ENCODE peak calls at places on chromosomes 7 and 10, in six cellular contexts. Y is mammary epithelial cell; V is fibroblast of the aortic adventitia; U is A172; B is stimulated activated CD8-positive, alpha-beta memory T cell treated with anti-CD3 and anti-CD28 coated beads, Interleukin-4, amount 100 ng/mL, for 24 hours; X is NCI-H1417. A is an unnamed sample.

GRCh38 chr7:102898532-102898859 is 14.3 kb upstream of the LRRC17 start:
- DNase-seq in U (no peak), Y (no peak), B (no peak), X (no peak), V (no peak), A (no peak)

GRCh38 chr7:22557167-22557566 is 57.2 kb upstream of the STEAP1B start:
- DNase-seq in X (no peak), B (no peak), V (no peak), U (no peak), Y (no peak), A (no peak)

GRCh38 chr10:86646532-86646931 is 7.8 kb upstream of the OPN4 start:
- DNase-seq in V (no peak), X (no peak), U (no peak), Y (no peak), B (no peak), A (no peak)

GRCh38 chr7:134067164-134067563 is 60.0 kb upstream of the LRGUK start:
- DNase-seq in X (no peak), U (no peak), B (no peak), Y (no peak), V (no peak), A (no peak)

GRCh38 chr7:46174192-46174572 is 253.1 kb upstream of the IGFBP3 start:
- DNase-seq in U (no peak), B (no peak), X (no peak), Y (no peak), V (no peak), A (no peak)

GRCh38 chr7:155312653-155313052 is 15.0 kb downstream of the INSIG1 start:
- DNase-seq in U (no peak), V (no peak), X (no peak), Y (no peak), B (no peak), A (no peak)

GRCh38 chr7:137690635-137691034 is 156.1 kb downstream of the DGKI start:
- DNase-seq in B (no peak), Y (no peak), X (no peak), V (no peak), U (no peak), A (no peak)

GRCh38 chr7:98281757-98282652 is 519 bp downstream of the BRI3 start:
- DNase-seq in B (no peak), V (no peak), U (no peak), X (no peak), Y (no peak), A (no peak)

GRCh38 chr7:102874166-102874829 is 38.5 kb upstream of the LRRC17 start:
- DNase-seq in Y (peak; percentile 82), V (peak; percentile 84), X (no peak), U (peak; percentile 97), B (no peak), A (peak; percentile 89)

GRCh38 chr10:18079665-18080295 is 60.4 kb upstream of the CACNB2 start:
- DNase-seq in B (no peak), Y (no peak), X (no peak), V (peak; percentile 21), U (no peak), A (peak; percentile 15)

GRCh38 chr7:1595636-1596035 is 25.8 kb upstream of the PSMG3 start:
- DNase-seq in X (no peak), V (no peak), Y (no peak), U (no peak), B (no peak), A (no peak)

GRCh38 chr10:36114913-36115312 is 472.8 kb upstream of the FZD8 start:
- DNase-seq in X (no peak), V (peak; percentile 97), U (peak; percentile 71), B (no peak), Y (no peak), A (peak; percentile 90)

GRCh38 chr10:122660696-122661095 is 39.0 kb downstream of the C10orf120 start:
- DNase-seq in X (no peak), V (no peak), U (no peak), B (no peak), Y (no peak), A (no peak)

GRCh38 chr7:158672975-158673374 is 31.6 kb downstream of the NCAPG2 start:
- DNase-seq in B (no peak), X (no peak), Y (peak; percentile 1), V (peak; percentile 17), U (peak; percentile 34), A (peak; percentile 73)

GRCh38 chr7:100419660-100420226 is 8.8 kb downstream of the ZCWPW1 start:
- DNase-seq in Y (no peak), B (no peak), V (no peak), X (no peak), U (no peak), A (no peak)

GRCh38 chr10:29804025-29804852 is 169.5 kb upstream of the SVIL start:
- DNase-seq in Y (peak; percentile 96), V (peak; percentile 78), X (no peak), B (no peak), U (peak; percentile 94), A (peak; percentile 97)

GRCh38 chr10:89029785-89030437 is 39.3 kb downstream of the FAS start:
- DNase-seq in U (peak; percentile 91), X (peak; percentile 61), V (peak; percentile 90), B (peak; percentile 54), Y (peak; percentile 62), A (peak; percentile 73)

GRCh38 chr10:7541137-7542087 is 125.4 kb downstream of the ITIH5 start:
- DNase-seq in B (no peak), X (no peak), Y (no peak), U (peak; percentile 14), V (no peak), A (no peak)

GRCh38 chr10:91406322-91406721 is 3.8 kb upstream of the HECTD2 start:
- DNase-seq in Y (no peak), B (no peak), X (no peak), V (no peak), U (no peak), A (no peak)

GRCh38 chr10:128001886-128002285 is 95.0 kb downstream of the PTPRE start:
- DNase-seq in X (no peak), U (no peak), B (no peak), V (no peak), Y (no peak), A (no peak)

GRCh38 chr10:51386248-51386885 is 312.1 kb downstream of the PRKG1 start:
- DNase-seq in V (peak; percentile 81), U (no peak), B (no peak), X (no peak), Y (no peak), A (peak; percentile 74)

GRCh38 chr7:101563198-101563901 is 65.7 kb downstream of the MYL10 start:
- DNase-seq in B (no peak), X (no peak), V (no peak), Y (no peak), U (no peak), A (no peak)

GRCh38 chr7:156192921-156193320 is 380.7 kb upstream of the SHH start:
- DNase-seq in B (no peak), U (no peak), X (no peak), Y (no peak), V (no peak), A (peak; percentile 58)

GRCh38 chr7:5766321-5766761 is 15.1 kb downstream of the RNF216 start:
- DNase-seq in U (peak; percentile 67), B (no peak), Y (no peak), X (no peak), V (peak; percentile 84), A (peak; percentile 24)

GRCh38 chr7:131591674-131592328 is 35.4 kb upstream of the PODXL start:
- DNase-seq in B (no peak), Y (no peak), V (no peak), U (no peak), X (no peak), A (no peak)

GRCh38 chr10:114905450-114905849 is 32.5 kb upstream of the TRUB1 start:
- DNase-seq in Y (peak; percentile 48), U (peak; percentile 63), V (peak; percentile 37), X (no peak), B (no peak), A (peak; percentile 53)

GRCh38 chr10:132872658-132873057 is 69.7 kb downstream of the CFAP46 start:
- DNase-seq in X (no peak), V (no peak), U (no peak), Y (no peak), B (no peak), A (no peak)

GRCh38 chr7:2030475-2031456 is 202.0 kb downstream of the MAD1L1 start:
- DNase-seq in Y (no peak), U (no peak), X (no peak), B (no peak), V (no peak), A (no peak)

GRCh38 chr7:134480202-134480601 is 21.3 kb upstream of the AKR1B1 start:
- DNase-seq in V (no peak), X (no peak), B (no peak), Y (no peak), U (no peak), A (no peak)

GRCh38 chr10:121536271-121536918 is 61.8 kb downstream of the FGFR2 start:
- DNase-seq in U (no peak), X (no peak), V (no peak), B (no peak), Y (no peak), A (no peak)

GRCh38 chr10:88754272-88754671 is 5.5 kb upstream of the LIPN start:
- DNase-seq in Y (no peak), B (no peak), X (no peak), V (peak; percentile 75), U (peak; percentile 20), A (peak; percentile 12)

GRCh38 chr7:44158873-44159631 is 17.9 kb upstream of the MYL7 start:
- DNase-seq in Y (no peak), B (no peak), U (no peak), X (no peak), V (no peak), A (no peak)

A was measured in PC-3.